ENCODE peak calls at places on chromosomes 13 and 19, in ten cellular contexts. U, H, D, M, B, V, R, N, G and A are unnamed samples. For H3K4me1, the result is how much of the 10 kb centered on the place peaks cover.

GRCh38 chr19:46815833-46816627 is 27.6 kb upstream of the SLC1A5 start:
- DNase-seq in U (no peak), H (no peak), D (no peak), M (no peak), B (no peak), V (no peak), R (no peak), N (no peak), G (no peak), A (no peak)

GRCh38 chr13:78420814-78421213 is 182.5 kb downstream of the POU4F1 start:
- DNase-seq in U (no peak), H (no peak), D (no peak), M (no peak), B (no peak), V (no peak), R (no peak), N (peak), G (no peak), A (no peak)

GRCh38 chr19:8575467-8575997 is 1.7 kb downstream of the MYO1F start:
- DNase-seq in U (peak), H (no peak), D (no peak), M (no peak), B (peak), V (no peak), R (peak), N (no peak), G (peak), A (peak)

GRCh38 chr19:28905996-28906395 is 307.0 kb downstream of the UQCRFS1 start:
- DNase-seq in U (no peak), H (no peak), D (no peak), M (no peak), B (no peak), V (no peak), R (no peak), N (no peak), G (no peak), A (no peak)

GRCh38 chr19:4851551-4852290 is 15.7 kb downstream of the PLIN3 start:
- DNase-seq in U (peak), H (no peak), D (peak), M (peak), B (peak), V (peak), R (peak), N (peak), G (peak), A (peak)

GRCh38 chr19:3145909-3146676 is 10.3 kb downstream of the GNA15 start:
- DNase-seq in U (no peak), H (no peak), D (no peak), M (no peak), B (no peak), V (peak), R (no peak), N (no peak), G (no peak), A (no peak)

GRCh38 chr13:77698211-77699058 is 948 bp downstream of the SLAIN1 start:
- DNase-seq in U (peak), H (no peak), D (no peak), M (no peak), B (peak), V (peak), R (peak), N (peak), G (peak), A (peak)

GRCh38 chr13:52158629-52159158 is 703 bp downstream of the NEK3 start:
- DNase-seq in U (no peak), H (no peak), D (no peak), M (no peak), B (peak), V (no peak), R (peak), N (peak), G (no peak), A (no peak)

GRCh38 chr13:113187263-113187669 is 21.2 kb downstream of the PCID2 start:
- DNase-seq in U (peak), H (peak), D (no peak), M (peak), B (peak), V (peak), R (peak), N (peak), G (no peak), A (no peak)

GRCh38 chr19:27746691-27747380 is 1466.1 kb downstream of the UQCRFS1 start:
- DNase-seq in U (peak), H (no peak), D (peak), M (no peak), B (peak), V (peak), R (no peak), N (peak), G (no peak), A (no peak)

GRCh38 chr13:71378992-71379905 is 487.8 kb downstream of the DACH1 start:
- DNase-seq in U (no peak), H (no peak), D (no peak), M (no peak), B (no peak), V (no peak), R (no peak), N (no peak), G (no peak), A (no peak)

GRCh38 chr19:7904074-7905020 is 670 bp downstream of the MAP2K7 start:
- DNase-seq in U (peak), H (no peak), D (no peak), M (no peak), B (peak), V (peak), R (no peak), N (no peak), G (no peak), A (peak)

GRCh38 chr13:51785592-51786424 is 18.2 kb downstream of the DHRS12 start:
- DNase-seq in U (no peak), H (no peak), D (no peak), M (no peak), B (no peak), V (no peak), R (peak), N (peak), G (no peak), A (no peak)

GRCh38 chr19:44741258-44741731 is 7.2 kb upstream of the BCL3 start:
- DNase-seq in U (no peak), H (no peak), D (no peak), M (no peak), B (peak), V (peak), R (no peak), N (no peak), G (no peak), A (peak)

GRCh38 chr13:67192751-67193150 is 37.4 kb downstream of the PCDH9 start:
- DNase-seq in U (no peak), H (no peak), D (no peak), M (no peak), B (no peak), V (no peak), R (no peak), N (no peak), G (no peak), A (no peak)

GRCh38 chr19:14411161-14411560 is 8.0 kb downstream of the DDX39A start:
- DNase-seq in U (no peak), H (no peak), D (no peak), M (no peak), B (no peak), V (no peak), R (no peak), N (no peak), G (no peak), A (no peak)

GRCh38 chr19:12774588-12775555 is at the start of gene HOOK2:
- DNase-seq in U (peak), H (no peak), D (no peak), M (no peak), B (peak), V (peak), R (no peak), N (no peak), G (no peak), A (no peak)

GRCh38 chr13:54356849-54357248 is 1328.2 kb downstream of the OLFM4 start:
- DNase-seq in U (no peak), H (no peak), D (no peak), M (no peak), B (no peak), V (no peak), R (no peak), N (no peak), G (no peak), A (no peak)

GRCh38 chr13:50693755-50694154 is 149.7 kb downstream of the DLEU7 start:
- DNase-seq in U (no peak), H (no peak), D (no peak), M (no peak), B (no peak), V (peak), R (no peak), N (peak), G (no peak), A (no peak)

GRCh38 chr13:40528881-40529280 is 137.6 kb downstream of the FOXO1 start:
- DNase-seq in U (no peak), H (no peak), D (no peak), M (no peak), B (no peak), V (no peak), R (no peak), N (no peak), G (no peak), A (no peak)

GRCh38 chr19:29573486-29573885 is 32.6 kb upstream of the POP4 start:
- DNase-seq in U (no peak), H (no peak), D (no peak), M (no peak), B (no peak), V (no peak), R (no peak), N (no peak), G (no peak), A (no peak)

GRCh38 chr13:113045214-113046007 is 60.2 kb upstream of the F7 start:
- DNase-seq in U (no peak), H (no peak), D (no peak), M (no peak), B (no peak), V (peak), R (no peak), N (peak), G (no peak), A (no peak)

GRCh38 chr19:48329167-48329891 is 4.0 kb downstream of the EMP3 start:
- DNase-seq in U (peak), H (no peak), D (no peak), M (no peak), B (peak), V (peak), R (peak), N (no peak), G (peak), A (peak)

GRCh38 chr19:58573658-58574164 is 576 bp upstream of the MZF1 start:
- DNase-seq in U (no peak), H (no peak), D (no peak), M (no peak), B (no peak), V (no peak), R (no peak), N (no peak), G (no peak), A (no peak)

GRCh38 chr13:85009447-85009846 is 789.8 kb downstream of the SLITRK6 start:
- DNase-seq in U (no peak), H (no peak), D (no peak), M (no peak), B (no peak), V (no peak), R (no peak), N (no peak), G (no peak), A (no peak)

GRCh38 chr19:47613165-47614146 is 4.5 kb downstream of the BICRA start:
- DNase-seq in U (no peak), H (no peak), D (no peak), M (no peak), B (no peak), V (peak), R (peak), N (no peak), G (no peak), A (no peak)

GRCh38 chr13:108086678-108087077 is 128.7 kb downstream of the LIG4 start:
- DNase-seq in U (no peak), H (no peak), D (no peak), M (no peak), B (no peak), V (no peak), R (peak), N (no peak), G (no peak), A (no peak)

GRCh38 chr13:80338781-80339577 is 1.9 kb downstream of the SPRY2 start:
- DNase-seq in U (peak), H (peak), D (no peak), M (peak), B (peak), V (peak), R (peak), N (peak), G (peak), A (no peak)

GRCh38 chr19:12665281-12665573 is 1.3 kb downstream of the MAN2B1 start:
- DNase-seq in U (peak), H (peak), D (no peak), M (no peak), B (peak), V (peak), R (no peak), N (no peak), G (no peak), A (peak)

GRCh38 chr13:93534181-93534700 is 307.6 kb downstream of the GPC6 start:
- DNase-seq in U (no peak), H (no peak), D (no peak), M (no peak), B (no peak), V (no peak), R (no peak), N (no peak), G (no peak), A (no peak)

GRCh38 chr13:62502606-62503005 is 1087.0 kb upstream of the PCDH20 start:
- DNase-seq in U (no peak), H (no peak), D (no peak), M (no peak), B (no peak), V (no peak), R (no peak), N (no peak), G (no peak), A (no peak)

GRCh38 chr13:98839826-98840769 is 87.6 kb upstream of the SLC15A1 start:
- DNase-seq in U (peak), H (no peak), D (peak), M (no peak), B (peak), V (no peak), R (peak), N (peak), G (peak), A (peak)

GRCh38 chr13:106133025-106133424 is 402.4 kb downstream of the EFNB2 start:
- DNase-seq in U (no peak), H (no peak), D (no peak), M (no peak), B (no peak), V (no peak), R (no peak), N (no peak), G (no peak), A (no peak)

GRCh38 chr19:46186717-46187101 is 38.7 kb downstream of the IGFL2 start:
- DNase-seq in U (no peak), H (no peak), D (no peak), M (no peak), B (no peak), V (no peak), R (no peak), N (no peak), G (no peak), A (no peak)

GRCh38 chr13:70668293-70668692 is 560.0 kb upstream of the KLHL1 start:
- DNase-seq in U (no peak), H (no peak), D (peak), M (no peak), B (no peak), V (no peak), R (no peak), N (no peak), G (no peak), A (no peak)

GRCh38 chr19:688214-688613 is 7.0 kb downstream of the PRSS57 start:
- DNase-seq in U (no peak), H (no peak), D (no peak), M (no peak), B (no peak), V (no peak), R (no peak), N (no peak), G (no peak), A (no peak)

GRCh38 chr13:59439776-59440428 is 723.8 kb downstream of the DIAPH3 start:
- DNase-seq in U (no peak), H (no peak), D (no peak), M (no peak), B (no peak), V (peak), R (no peak), N (no peak), G (no peak), A (no peak)

GRCh38 chr13:102825921-102826706 is 19.7 kb upstream of the ERCC5 start:
- DNase-seq in U (no peak), H (no peak), D (no peak), M (no peak), B (no peak), V (no peak), R (peak), N (no peak), G (no peak), A (no peak)

DNA sequence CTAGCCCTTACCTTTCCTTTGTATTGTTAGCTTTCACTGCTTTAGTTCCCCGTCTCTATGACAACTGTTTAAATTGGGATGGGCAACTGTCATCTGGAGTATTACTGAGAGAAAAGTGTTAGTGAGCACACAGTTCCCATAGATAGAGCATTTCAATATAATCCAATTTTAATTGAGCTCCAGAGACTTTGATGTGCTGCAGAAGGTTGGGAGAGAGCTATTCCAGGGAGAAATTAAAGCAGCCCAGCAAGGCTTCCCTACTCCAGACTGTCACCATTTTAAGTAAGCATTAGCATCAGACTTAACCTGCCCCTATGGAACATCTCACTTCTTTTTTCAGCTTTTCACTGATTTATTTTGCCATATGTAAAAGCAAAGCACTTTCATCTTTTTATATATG is 55.1 kb upstream of the MAB21L1 start:
- DNase-seq in U (no peak), H (no peak), D (no peak), M (no peak), B (no peak), V (no peak), R (no peak), N (no peak), G (no peak), A (no peak)
- H3K4me1 ChIP-seq in U (under half), H (under half), D (under half), M (under half), B (under half), V (under half), R (under half), N (under half), G (under half), A (under half)

GRCh38 chr13:83450586-83450985 is 431.7 kb downstream of the SLITRK1 start:
- DNase-seq in U (no peak), H (no peak), D (no peak), M (no peak), B (no peak), V (no peak), R (no peak), N (no peak), G (no peak), A (no peak)

GRCh38 chr13:83453300-83453699 is 429.0 kb downstream of the SLITRK1 start:
- DNase-seq in U (no peak), H (no peak), D (no peak), M (no peak), B (no peak), V (peak), R (no peak), N (peak), G (no peak), A (no peak)

GRCh38 chr13:83449666-83450395 is 432.4 kb downstream of the SLITRK1 start:
- DNase-seq in U (no peak), H (no peak), D (no peak), M (no peak), B (no peak), V (no peak), R (no peak), N (no peak), G (no peak), A (no peak)

GRCh38 chr13:83453723-83454122 is 428.6 kb downstream of the SLITRK1 start:
- DNase-seq in U (no peak), H (no peak), D (no peak), M (no peak), B (no peak), V (peak), R (no peak), N (no peak), G (no peak), A (no peak)

DNA sequence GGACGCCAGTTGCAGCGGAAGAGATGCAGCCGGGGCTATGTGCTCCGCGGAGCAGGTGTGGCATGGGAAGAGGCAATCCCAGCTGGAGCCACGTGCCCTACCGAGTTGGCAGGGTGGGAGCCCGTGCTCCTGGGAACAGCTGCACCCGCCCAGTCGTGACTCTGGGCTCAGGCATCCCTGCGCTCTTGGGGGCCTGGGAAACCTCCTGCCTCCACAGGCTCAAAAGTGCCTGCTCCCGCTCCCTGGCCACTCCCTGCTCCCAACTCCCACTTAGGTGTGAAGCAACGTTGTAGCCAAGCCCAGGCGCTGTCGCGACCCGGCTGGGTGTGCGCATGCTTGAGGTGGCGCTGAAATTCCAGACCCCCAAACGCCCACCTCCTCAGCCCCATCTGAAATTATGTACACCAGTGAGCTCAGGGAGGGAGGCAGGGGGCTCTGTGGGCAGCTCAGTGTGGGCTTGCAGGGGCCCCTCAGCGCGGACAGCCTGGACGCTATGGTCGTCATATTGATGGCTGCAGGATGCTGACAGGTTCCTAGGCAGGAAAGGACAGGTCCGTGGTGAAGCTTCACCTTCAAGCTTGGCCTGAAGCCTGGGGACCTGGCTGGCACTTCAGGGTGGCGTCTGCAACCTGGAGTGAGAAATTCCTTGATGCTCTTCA is 429.9 kb downstream of the SLITRK1 start:
- DNase-seq in U (no peak), H (no peak), D (no peak), M (no peak), B (no peak), V (peak), R (no peak), N (peak), G (no peak), A (no peak)
- H3K4me1 ChIP-seq in U (under half), H (under half), D (under half), M (under half), B (under half), V (under half), R (under half), N (under half), G (under half), A (under half)

DNA sequence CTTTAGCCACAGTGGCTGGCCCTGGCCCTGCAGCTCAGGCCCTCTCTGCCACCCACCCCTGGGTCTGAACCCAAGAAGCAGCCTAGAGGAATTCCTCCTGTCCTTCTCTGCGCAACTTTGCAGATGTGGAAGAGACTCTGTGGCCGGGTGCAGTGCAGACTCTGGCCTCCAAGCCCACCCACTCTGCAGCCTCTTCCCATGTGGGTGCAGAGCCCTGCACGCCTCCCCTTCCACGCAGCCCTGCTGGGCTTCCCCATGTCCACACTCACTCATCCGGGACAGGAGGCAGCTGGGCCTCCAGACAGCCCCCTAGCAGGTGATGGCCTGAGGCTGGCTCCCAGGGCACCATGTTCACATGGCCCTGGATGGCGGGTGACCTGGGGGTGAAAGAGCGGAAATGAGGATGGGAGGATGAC is 2.5 kb downstream of the TEX29 start:
- DNase-seq in U (no peak), H (no peak), D (no peak), M (no peak), B (no peak), V (no peak), R (no peak), N (no peak), G (no peak), A (no peak)
- H3K4me1 ChIP-seq in U (under half), H (under half), D (under half), M (under half), B (under half), V (under half), R (under half), N (under half), G (under half), A (under half)

DNA sequence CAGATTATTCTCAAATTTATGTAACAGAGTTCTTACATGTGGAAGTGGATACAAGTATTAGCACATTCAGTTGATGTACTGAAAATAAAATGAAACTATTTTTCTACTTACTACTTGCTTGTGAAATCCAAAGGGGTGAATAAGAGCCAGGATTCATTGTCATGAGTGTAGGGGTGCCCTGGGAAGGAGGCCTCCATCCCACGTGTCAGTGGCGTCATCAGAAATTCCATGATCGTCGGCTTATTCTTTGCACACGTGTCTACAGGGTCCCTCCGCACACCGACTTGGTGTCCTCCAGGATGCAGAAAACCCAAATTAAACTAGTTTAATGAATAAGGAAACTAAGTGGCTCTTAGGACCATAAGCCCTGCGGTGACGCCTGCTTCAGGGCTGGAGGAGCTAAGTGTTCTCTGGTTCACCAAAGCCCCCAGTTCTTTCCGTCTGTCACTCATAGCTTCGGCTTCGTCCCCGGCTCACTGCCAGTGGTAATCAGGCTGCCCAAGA is 55.5 kb downstream of the IRS2 start:
- DNase-seq in U (no peak), H (no peak), D (no peak), M (no peak), B (no peak), V (no peak), R (no peak), N (no peak), G (peak), A (no peak)
- H3K4me1 ChIP-seq in U (under half), H (under half), D (under half), M (under half), B (under half), V (under half), R (under half), N (under half), G (half or more), A (under half)